ENCODE peak calls at places on chromosomes 5 and 9, in four cellular contexts. One of them, this sample, is unnamed.

GRCh38 chr5:170120576-170120975 is 14.9 kb downstream of the FOXI1 start:
- DNase-seq in K562: no peak
- DNase-seq in HepG2: no peak
- DNase-seq in H1: no peak
- DNase-seq in this sample: no peak

GRCh38 chr5:171433352-171433698 is 13.9 kb downstream of the FGF18 start:
- DNase-seq in H1: no peak
- DNase-seq in K562: no peak
- DNase-seq in HepG2: no peak
- DNase-seq in this sample: no peak

GRCh38 chr9:5563886-5564285 is 53.6 kb downstream of the PDCD1LG2 start:
- DNase-seq in H1: no peak
- DNase-seq in K562: no peak
- DNase-seq in HepG2: no peak
- DNase-seq in this sample: no peak

GRCh38 chr9:27835286-27835685 is 262.0 kb upstream of the C9orf72 start:
- DNase-seq in HepG2: no peak
- DNase-seq in H1: no peak
- DNase-seq in K562: no peak
- DNase-seq in this sample: no peak

GRCh38 chr5:127942246-127943060 is 141.1 kb upstream of the SLC12A2 start:
- DNase-seq in HepG2: no peak
- DNase-seq in K562: no peak
- DNase-seq in H1: no peak
- DNase-seq in this sample: no peak

GRCh38 chr5:154369682-154370081 is 76.1 kb upstream of the SAP30L start:
- DNase-seq in HepG2: no peak
- DNase-seq in H1: no peak
- DNase-seq in K562: peak; percentile 33
- DNase-seq in this sample: no peak

GRCh38 chr5:82422751-82423181 is 144.6 kb upstream of the RPS23 start:
- DNase-seq in HepG2: no peak
- DNase-seq in H1: no peak
- DNase-seq in K562: peak; percentile 52
- DNase-seq in this sample: no peak

GRCh38 chr5:62126090-62126489 is 179.9 kb upstream of the KIF2A start:
- DNase-seq in K562: no peak
- DNase-seq in H1: no peak
- DNase-seq in HepG2: no peak
- DNase-seq in this sample: no peak

GRCh38 chr5:23389543-23390215 is 117.7 kb upstream of the PRDM9 start:
- DNase-seq in H1: no peak
- DNase-seq in HepG2: no peak
- DNase-seq in K562: no peak
- DNase-seq in this sample: no peak

GRCh38 chr9:131272212-131272611 is 4.1 kb downstream of the FAM78A start:
- DNase-seq in HepG2: no peak
- DNase-seq in K562: peak; percentile 80
- DNase-seq in H1: no peak
- DNase-seq in this sample: no peak

GRCh38 chr9:95015569-95015968 is 289.1 kb downstream of the AOPEP start:
- DNase-seq in K562: no peak
- DNase-seq in H1: no peak
- DNase-seq in HepG2: no peak
- DNase-seq in this sample: no peak

GRCh38 chr5:150607991-150608390 is 32.5 kb upstream of the SYNPO start:
- DNase-seq in H1: no peak
- DNase-seq in HepG2: no peak
- DNase-seq in K562: no peak
- DNase-seq in this sample: no peak

GRCh38 chr5:179762079-179762780 is 29.6 kb downstream of the MAML1 start:
- DNase-seq in H1: no peak
- DNase-seq in HepG2: peak; percentile 9
- DNase-seq in K562: peak; percentile 43
- DNase-seq in this sample: no peak

GRCh38 chr5:156148307-156148706 is 178.7 kb upstream of the SGCD start:
- DNase-seq in HepG2: no peak
- DNase-seq in H1: no peak
- DNase-seq in K562: no peak
- DNase-seq in this sample: no peak

GRCh38 chr9:128116104-128117083 is 11.1 kb downstream of the PTGES2 start:
- DNase-seq in HepG2: no peak
- DNase-seq in H1: no peak
- DNase-seq in K562: no peak
- DNase-seq in this sample: no peak

GRCh38 chr9:137640862-137641261 is 22.1 kb downstream of the EHMT1 start:
- DNase-seq in HepG2: no peak
- DNase-seq in K562: no peak
- DNase-seq in H1: no peak
- DNase-seq in this sample: no peak

GRCh38 chr5:547086-547924 is 23.1 kb upstream of the SLC9A3 start:
- DNase-seq in H1: no peak
- DNase-seq in K562: no peak
- DNase-seq in HepG2: no peak
- DNase-seq in this sample: no peak

GRCh38 chr5:149380466-149381121 is 1.5 kb upstream of the IL17B start:
- DNase-seq in K562: no peak
- DNase-seq in H1: no peak
- DNase-seq in HepG2: peak; percentile 74
- DNase-seq in this sample: no peak

GRCh38 chr9:114592356-114592755 is 4.8 kb downstream of the ATP6V1G1 start:
- DNase-seq in K562: no peak
- DNase-seq in H1: no peak
- DNase-seq in HepG2: no peak
- DNase-seq in this sample: no peak

GRCh38 chr9:123486431-123486830 is 130.4 kb downstream of the CRB2 start:
- DNase-seq in HepG2: no peak
- DNase-seq in H1: no peak
- DNase-seq in K562: no peak
- DNase-seq in this sample: no peak

GRCh38 chr9:123481209-123481865 is 125.3 kb downstream of the CRB2 start:
- DNase-seq in HepG2: no peak
- DNase-seq in H1: no peak
- DNase-seq in K562: no peak
- DNase-seq in this sample: no peak

GRCh38 chr9:123483191-123483803 is 127.3 kb downstream of the CRB2 start:
- DNase-seq in H1: no peak
- DNase-seq in HepG2: no peak
- DNase-seq in K562: no peak
- DNase-seq in this sample: no peak

GRCh38 chr9:123482295-123482970 is 126.4 kb downstream of the CRB2 start:
- DNase-seq in K562: no peak
- DNase-seq in HepG2: peak; percentile 31
- DNase-seq in H1: peak; percentile 68
- DNase-seq in this sample: no peak

DNA sequence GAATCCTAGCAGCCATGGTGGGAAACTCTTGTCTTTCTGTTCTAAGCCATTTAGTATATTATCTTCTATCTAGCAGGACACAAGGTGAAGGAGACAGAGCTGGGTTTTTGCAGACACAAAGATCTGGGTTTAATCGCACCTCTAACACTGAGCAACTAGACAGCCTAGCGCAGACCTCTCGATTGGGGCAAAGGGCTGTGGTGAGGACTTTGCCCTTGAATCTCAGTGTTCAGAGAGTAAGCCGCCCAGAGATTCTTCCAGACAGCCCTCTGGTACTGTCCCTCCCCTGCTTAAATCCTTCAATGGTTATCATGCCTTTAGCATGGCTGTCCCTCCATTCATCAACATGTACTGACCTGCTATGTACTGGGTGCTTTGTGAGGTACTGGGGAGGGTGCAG is 128.1 kb downstream of the CRB2 start:
- DNase-seq in HepG2: peak; percentile 46
- DNase-seq in K562: no peak
- DNase-seq in H1: no peak
- DNase-seq in this sample: no peak
- TF ChIP-seq FOSL1 in HepG2: no peak
- TF ChIP-seq FOSL1 in K562: no peak
- TF ChIP-seq FOSL1 in H1: no peak
- TF ChIP-seq FOSL1 in this sample: no peak

DNA sequence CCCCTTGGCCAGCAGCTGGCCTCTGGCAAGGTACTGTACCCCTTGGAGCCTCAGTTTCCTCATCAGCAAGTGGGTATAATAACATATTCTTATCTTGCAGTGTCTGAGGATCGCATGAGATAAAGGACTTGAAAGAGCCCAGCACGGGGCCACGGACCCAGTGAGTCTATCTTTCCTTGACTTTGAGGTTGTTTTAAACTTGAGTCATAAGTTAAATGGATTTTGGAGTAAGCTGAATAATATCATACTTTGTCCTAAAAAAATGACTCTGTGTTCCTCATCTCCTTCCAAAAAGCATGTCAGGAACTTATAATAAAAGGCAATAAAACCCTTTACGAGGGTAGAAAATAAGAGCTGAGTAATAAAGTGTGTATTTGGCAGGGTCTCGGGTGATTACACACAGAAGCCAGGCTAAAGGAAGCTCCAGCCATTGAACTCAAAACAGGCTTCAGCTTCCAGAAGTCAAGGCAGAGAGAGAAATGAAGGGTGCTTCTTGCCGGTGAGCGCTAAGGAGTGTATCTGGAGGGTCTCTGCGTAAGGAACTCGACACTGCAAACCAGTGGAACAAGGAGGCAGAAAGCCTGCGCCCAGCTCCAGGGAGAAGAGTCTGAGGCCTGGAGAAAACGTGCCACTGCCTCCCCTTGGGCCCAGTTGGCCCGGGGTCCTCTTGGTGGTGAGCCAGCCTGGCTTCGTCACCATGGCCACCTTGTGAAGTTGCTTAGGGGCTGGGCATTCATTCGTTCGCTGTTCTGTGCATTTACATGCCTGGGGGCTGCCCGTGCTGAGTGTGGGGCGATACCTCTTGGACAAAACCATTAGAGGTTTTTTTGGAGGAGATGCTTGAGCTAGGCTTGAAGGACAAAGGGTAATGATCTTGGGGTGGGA is 72.4 kb upstream of the PHYKPL start:
- DNase-seq in H1: no peak
- DNase-seq in K562: no peak
- DNase-seq in HepG2: no peak
- DNase-seq in this sample: no peak
- TF ChIP-seq FOSL1 in H1: no peak
- TF ChIP-seq FOSL1 in K562: no peak
- TF ChIP-seq FOSL1 in HepG2: no peak
- TF ChIP-seq FOSL1 in this sample: no peak

GRCh38 chr9:135562235-135562745 is 734 bp downstream of the PAEP start:
- DNase-seq in HepG2: no peak
- DNase-seq in K562: no peak
- DNase-seq in H1: no peak
- DNase-seq in this sample: no peak
- TF ChIP-seq FOSL1 in HepG2: no peak
- TF ChIP-seq FOSL1 in K562: no peak
- TF ChIP-seq FOSL1 in H1: no peak
- TF ChIP-seq FOSL1 in this sample: no peak

GRCh38 chr5:7671420-7671819 is 179.5 kb downstream of the CFAP90 start:
- DNase-seq in HepG2: no peak
- DNase-seq in K562: no peak
- DNase-seq in H1: no peak
- DNase-seq in this sample: no peak
- TF ChIP-seq FOSL1 in HepG2: no peak
- TF ChIP-seq FOSL1 in K562: no peak
- TF ChIP-seq FOSL1 in H1: no peak
- TF ChIP-seq FOSL1 in this sample: no peak

DNA sequence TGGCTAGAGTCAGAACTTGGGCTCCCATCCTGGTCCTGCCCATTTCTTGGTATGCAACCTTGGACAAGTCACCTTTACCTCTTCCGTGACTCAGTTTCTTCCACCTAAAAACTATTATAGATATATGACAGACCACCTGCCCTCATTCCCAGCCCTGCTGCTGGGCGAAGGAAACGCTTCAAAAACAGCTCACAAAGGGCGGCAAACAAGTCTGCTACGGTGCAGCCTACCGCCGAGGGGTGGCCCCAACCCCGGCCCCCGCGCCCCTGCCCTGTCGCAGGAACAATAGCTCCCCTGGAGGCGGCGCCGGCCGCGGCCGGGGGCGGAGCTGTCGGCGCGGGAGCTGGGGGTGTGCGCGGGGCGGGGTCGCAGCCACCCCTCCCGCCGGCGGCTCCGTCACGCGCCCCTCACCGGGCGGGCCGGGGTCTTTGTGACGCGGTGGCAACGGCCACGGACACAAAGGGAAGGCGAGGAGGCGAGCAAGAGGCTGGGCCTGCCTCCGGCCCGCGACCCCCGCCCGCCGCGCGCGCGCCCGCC is at the start of gene TMEFF1:
- DNase-seq in HepG2: peak; percentile 30
- DNase-seq in K562: peak; percentile 87
- DNase-seq in H1: peak; percentile 50
- DNase-seq in this sample: no peak
- TF ChIP-seq FOSL1 in HepG2: no peak
- TF ChIP-seq FOSL1 in K562: no peak
- TF ChIP-seq FOSL1 in H1: no peak
- TF ChIP-seq FOSL1 in this sample: no peak

GRCh38 chr5:177491429-177491945 is 5.9 kb downstream of the PDLIM7 start:
- DNase-seq in H1: no peak
- DNase-seq in HepG2: peak; percentile 65
- DNase-seq in K562: peak; percentile 96
- DNase-seq in this sample: no peak
- TF ChIP-seq FOSL1 in H1: no peak
- TF ChIP-seq FOSL1 in HepG2: no peak
- TF ChIP-seq FOSL1 in K562: no peak
- TF ChIP-seq FOSL1 in this sample: no peak

GRCh38 chr5:6712582-6713273 is 504 bp upstream of the TENT4A start:
- DNase-seq in H1: peak; percentile 84
- DNase-seq in K562: peak; percentile 96
- DNase-seq in HepG2: peak; percentile 92
- DNase-seq in this sample: peak; percentile 89
- TF ChIP-seq FOSL1 in H1: no peak
- TF ChIP-seq FOSL1 in K562: no peak
- TF ChIP-seq FOSL1 in HepG2: no peak
- TF ChIP-seq FOSL1 in this sample: no peak

DNA sequence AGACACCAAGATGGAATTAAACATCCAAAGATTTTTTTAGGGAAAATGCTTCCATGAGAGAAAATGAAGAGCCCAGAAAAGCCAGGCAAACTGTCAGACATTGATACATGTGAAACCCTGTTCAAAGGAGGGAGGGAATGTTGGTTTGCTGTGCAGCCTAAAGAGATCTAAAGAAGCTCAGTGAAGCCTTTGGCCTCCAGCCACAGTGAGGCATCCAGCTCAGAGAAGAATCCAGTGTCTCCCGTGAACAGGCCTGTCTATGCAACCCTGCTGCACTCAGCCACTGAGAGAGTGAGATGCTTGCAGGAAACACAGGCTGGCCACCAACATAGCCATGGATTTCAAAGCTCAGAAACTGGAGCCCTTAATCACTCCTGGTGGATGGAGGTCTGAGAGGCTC is 171.4 kb upstream of the PLCXD3 start:
- DNase-seq in HepG2: no peak
- DNase-seq in H1: no peak
- DNase-seq in K562: no peak
- DNase-seq in this sample: no peak
- TF ChIP-seq FOSL1 in HepG2: no peak
- TF ChIP-seq FOSL1 in H1: no peak
- TF ChIP-seq FOSL1 in K562: no peak
- TF ChIP-seq FOSL1 in this sample: no peak